ENCODE peak calls at places on chromosomes 4 and X, in five cellular contexts. One of them, this sample, is unnamed.

GRCh38 chr4:144300616-144301015 is 160.1 kb upstream of the GYPA start:
- DNase-seq in ovary: no peak
- DNase-seq in H4: no peak
- DNase-seq in cardiac muscle cell: no peak
- DNase-seq in activated CD8-positive, alpha-beta T cell treated with anti-CD3 and anti-CD28 coated beads, Interleukin-2, amount 10 ng/mL, durations not matched to agents 7 days and 5 days: no peak
- DNase-seq in this sample: no peak

GRCh38 chr4:23932935-23933334 is 43.1 kb upstream of the PPARGC1A start:
- DNase-seq in activated CD8-positive, alpha-beta T cell treated with anti-CD3 and anti-CD28 coated beads, Interleukin-2, amount 10 ng/mL, durations not matched to agents 7 days and 5 days: no peak
- DNase-seq in ovary: no peak
- DNase-seq in cardiac muscle cell: peak; percentile 63
- DNase-seq in H4: peak; percentile 69
- DNase-seq in this sample: peak; percentile 19

GRCh38 chrX:110125435-110125834 is 122.5 kb downstream of the TMEM164 start:
- DNase-seq in H4: no peak
- DNase-seq in activated CD8-positive, alpha-beta T cell treated with anti-CD3 and anti-CD28 coated beads, Interleukin-2, amount 10 ng/mL, durations not matched to agents 7 days and 5 days: no peak
- DNase-seq in cardiac muscle cell: no peak
- DNase-seq in ovary: no peak
- DNase-seq in this sample: peak; percentile 6

GRCh38 chr4:52106701-52107100 is 55.6 kb downstream of the SPATA18 start:
- DNase-seq in cardiac muscle cell: no peak
- DNase-seq in H4: no peak
- DNase-seq in ovary: no peak
- DNase-seq in activated CD8-positive, alpha-beta T cell treated with anti-CD3 and anti-CD28 coated beads, Interleukin-2, amount 10 ng/mL, durations not matched to agents 7 days and 5 days: no peak
- DNase-seq in this sample: no peak

GRCh38 chr4:183905593-183906485 is 732 bp downstream of the STOX2 start:
- DNase-seq in ovary: peak; percentile 29
- DNase-seq in activated CD8-positive, alpha-beta T cell treated with anti-CD3 and anti-CD28 coated beads, Interleukin-2, amount 10 ng/mL, durations not matched to agents 7 days and 5 days: no peak
- DNase-seq in cardiac muscle cell: peak; percentile 46
- DNase-seq in H4: peak; percentile 10
- DNase-seq in this sample: peak; percentile 68

GRCh38 chrX:40827331-40827730 is 92.0 kb upstream of the MED14 start:
- DNase-seq in H4: no peak
- DNase-seq in cardiac muscle cell: no peak
- DNase-seq in ovary: no peak
- DNase-seq in activated CD8-positive, alpha-beta T cell treated with anti-CD3 and anti-CD28 coated beads, Interleukin-2, amount 10 ng/mL, durations not matched to agents 7 days and 5 days: no peak
- DNase-seq in this sample: no peak

GRCh38 chr4:23888421-23889319 is 1.2 kb downstream of the PPARGC1A start:
- DNase-seq in activated CD8-positive, alpha-beta T cell treated with anti-CD3 and anti-CD28 coated beads, Interleukin-2, amount 10 ng/mL, durations not matched to agents 7 days and 5 days: no peak
- DNase-seq in cardiac muscle cell: peak; percentile 71
- DNase-seq in ovary: no peak
- DNase-seq in H4: peak; percentile 25
- DNase-seq in this sample: peak; percentile 66

GRCh38 chr4:1248262-1249147 is at the start of gene CTBP1:
- DNase-seq in H4: peak; percentile 73
- DNase-seq in cardiac muscle cell: peak; percentile 88
- DNase-seq in ovary: peak; percentile 80
- DNase-seq in activated CD8-positive, alpha-beta T cell treated with anti-CD3 and anti-CD28 coated beads, Interleukin-2, amount 10 ng/mL, durations not matched to agents 7 days and 5 days: peak; percentile 83
- DNase-seq in this sample: peak; percentile 70

GRCh38 chr4:122152699-122153328 is 683 bp downstream of the BLTP1 start:
- DNase-seq in activated CD8-positive, alpha-beta T cell treated with anti-CD3 and anti-CD28 coated beads, Interleukin-2, amount 10 ng/mL, durations not matched to agents 7 days and 5 days: peak; percentile 50
- DNase-seq in cardiac muscle cell: peak; percentile 40
- DNase-seq in H4: peak; percentile 6
- DNase-seq in ovary: no peak
- DNase-seq in this sample: peak; percentile 61

GRCh38 chr4:118124977-118125376 is 90.7 kb downstream of the NDST3 start:
- DNase-seq in ovary: no peak
- DNase-seq in cardiac muscle cell: no peak
- DNase-seq in H4: no peak
- DNase-seq in activated CD8-positive, alpha-beta T cell treated with anti-CD3 and anti-CD28 coated beads, Interleukin-2, amount 10 ng/mL, durations not matched to agents 7 days and 5 days: no peak
- DNase-seq in this sample: no peak

GRCh38 chrX:94830717-94831116 is 1156.7 kb downstream of the FAM133A start:
- DNase-seq in ovary: no peak
- DNase-seq in H4: no peak
- DNase-seq in activated CD8-positive, alpha-beta T cell treated with anti-CD3 and anti-CD28 coated beads, Interleukin-2, amount 10 ng/mL, durations not matched to agents 7 days and 5 days: no peak
- DNase-seq in cardiac muscle cell: no peak
- DNase-seq in this sample: no peak

GRCh38 chr4:64967286-64967685 is 558.0 kb upstream of the TECRL start:
- DNase-seq in activated CD8-positive, alpha-beta T cell treated with anti-CD3 and anti-CD28 coated beads, Interleukin-2, amount 10 ng/mL, durations not matched to agents 7 days and 5 days: no peak
- DNase-seq in ovary: no peak
- DNase-seq in H4: no peak
- DNase-seq in cardiac muscle cell: no peak
- DNase-seq in this sample: no peak

GRCh38 chr4:102501176-102501634 is at the start of gene NFKB1:
- DNase-seq in ovary: peak; percentile 55
- DNase-seq in cardiac muscle cell: peak; percentile 88
- DNase-seq in activated CD8-positive, alpha-beta T cell treated with anti-CD3 and anti-CD28 coated beads, Interleukin-2, amount 10 ng/mL, durations not matched to agents 7 days and 5 days: peak; percentile 81
- DNase-seq in H4: peak; percentile 57
- DNase-seq in this sample: peak; percentile 50

GRCh38 chr4:155967098-155967497 is 13.4 kb upstream of the CTSO start:
- DNase-seq in H4: no peak
- DNase-seq in ovary: no peak
- DNase-seq in activated CD8-positive, alpha-beta T cell treated with anti-CD3 and anti-CD28 coated beads, Interleukin-2, amount 10 ng/mL, durations not matched to agents 7 days and 5 days: no peak
- DNase-seq in cardiac muscle cell: no peak
- DNase-seq in this sample: no peak

GRCh38 chrX:136910565-136911040 is 30.1 kb upstream of the RBMX start:
- DNase-seq in activated CD8-positive, alpha-beta T cell treated with anti-CD3 and anti-CD28 coated beads, Interleukin-2, amount 10 ng/mL, durations not matched to agents 7 days and 5 days: no peak
- DNase-seq in cardiac muscle cell: no peak
- DNase-seq in ovary: no peak
- DNase-seq in H4: no peak
- DNase-seq in this sample: no peak

GRCh38 chrX:48957477-48957826 is at the start of gene OTUD5:
- DNase-seq in cardiac muscle cell: no peak
- DNase-seq in H4: no peak
- DNase-seq in ovary: peak; percentile 68
- DNase-seq in activated CD8-positive, alpha-beta T cell treated with anti-CD3 and anti-CD28 coated beads, Interleukin-2, amount 10 ng/mL, durations not matched to agents 7 days and 5 days: peak; percentile 84
- DNase-seq in this sample: peak; percentile 54

GRCh38 chr4:7781993-7782392 is 157.7 kb downstream of the AFAP1 start:
- DNase-seq in H4: no peak
- DNase-seq in ovary: no peak
- DNase-seq in activated CD8-positive, alpha-beta T cell treated with anti-CD3 and anti-CD28 coated beads, Interleukin-2, amount 10 ng/mL, durations not matched to agents 7 days and 5 days: no peak
- DNase-seq in cardiac muscle cell: no peak
- DNase-seq in this sample: no peak

GRCh38 chrX:1932231-1932630 is 317.4 kb downstream of the ASMT start:
- DNase-seq in ovary: no peak
- DNase-seq in activated CD8-positive, alpha-beta T cell treated with anti-CD3 and anti-CD28 coated beads, Interleukin-2, amount 10 ng/mL, durations not matched to agents 7 days and 5 days: no peak
- DNase-seq in cardiac muscle cell: peak; percentile 36
- DNase-seq in H4: peak; percentile 54
- DNase-seq in this sample: no peak

GRCh38 chrX:572490-573124 is 58.0 kb upstream of the SHOX start:
- DNase-seq in activated CD8-positive, alpha-beta T cell treated with anti-CD3 and anti-CD28 coated beads, Interleukin-2, amount 10 ng/mL, durations not matched to agents 7 days and 5 days: peak; percentile 34
- DNase-seq in ovary: no peak
- DNase-seq in H4: no peak
- DNase-seq in cardiac muscle cell: no peak
- DNase-seq in this sample: no peak

GRCh38 chr4:128310266-128310697 is 22.7 kb upstream of the PGRMC2 start:
- DNase-seq in H4: no peak
- DNase-seq in cardiac muscle cell: peak; percentile 35
- DNase-seq in activated CD8-positive, alpha-beta T cell treated with anti-CD3 and anti-CD28 coated beads, Interleukin-2, amount 10 ng/mL, durations not matched to agents 7 days and 5 days: no peak
- DNase-seq in ovary: no peak
- DNase-seq in this sample: no peak

GRCh38 chr4:65968873-65969272 is 298.6 kb upstream of the EPHA5 start:
- DNase-seq in activated CD8-positive, alpha-beta T cell treated with anti-CD3 and anti-CD28 coated beads, Interleukin-2, amount 10 ng/mL, durations not matched to agents 7 days and 5 days: no peak
- DNase-seq in H4: no peak
- DNase-seq in ovary: no peak
- DNase-seq in cardiac muscle cell: peak; percentile 6
- DNase-seq in this sample: no peak

GRCh38 chrX:18707442-18708049 is at the start of gene PPEF1:
- DNase-seq in H4: no peak
- DNase-seq in ovary: no peak
- DNase-seq in cardiac muscle cell: no peak
- DNase-seq in activated CD8-positive, alpha-beta T cell treated with anti-CD3 and anti-CD28 coated beads, Interleukin-2, amount 10 ng/mL, durations not matched to agents 7 days and 5 days: no peak
- DNase-seq in this sample: no peak

GRCh38 chr4:21697583-21697982 is 251.0 kb downstream of the KCNIP4 start:
- DNase-seq in cardiac muscle cell: peak; percentile 11
- DNase-seq in ovary: no peak
- DNase-seq in activated CD8-positive, alpha-beta T cell treated with anti-CD3 and anti-CD28 coated beads, Interleukin-2, amount 10 ng/mL, durations not matched to agents 7 days and 5 days: no peak
- DNase-seq in H4: peak; percentile 22
- DNase-seq in this sample: peak; percentile 92

GRCh38 chrX:11364835-11365234 is 71.6 kb downstream of the AMELX start:
- DNase-seq in H4: no peak
- DNase-seq in ovary: no peak
- DNase-seq in activated CD8-positive, alpha-beta T cell treated with anti-CD3 and anti-CD28 coated beads, Interleukin-2, amount 10 ng/mL, durations not matched to agents 7 days and 5 days: no peak
- DNase-seq in cardiac muscle cell: no peak
- DNase-seq in this sample: no peak

GRCh38 chrX:20829665-20830481 is 544.3 kb upstream of the CNKSR2 start:
- DNase-seq in H4: peak; percentile 32
- DNase-seq in ovary: no peak
- DNase-seq in cardiac muscle cell: peak; percentile 13
- DNase-seq in activated CD8-positive, alpha-beta T cell treated with anti-CD3 and anti-CD28 coated beads, Interleukin-2, amount 10 ng/mL, durations not matched to agents 7 days and 5 days: no peak
- DNase-seq in this sample: peak; percentile 86

This sample was measured in G401.